ENCODE peak calls at places on chromosomes 5 and 9, in nine cellular contexts. One of them, this sample, is unnamed.

GRCh38 chr9:18969095-18969494 is 63.9 kb downstream of the SAXO1 start:
- DNase-seq in A549: no peak
- DNase-seq in GM20000: no peak
- DNase-seq in GM13976: no peak
- DNase-seq in cardiac muscle cell: no peak
- DNase-seq in RWPE1: no peak
- DNase-seq in NB4: no peak
- DNase-seq in nephron progenitor cell: no peak
- DNase-seq in H9: no peak
- DNase-seq in this sample: no peak

GRCh38 chr9:65444943-65445342 is 159.9 kb upstream of the FOXD4L5 start:
- DNase-seq in A549: no peak
- DNase-seq in GM20000: no peak
- DNase-seq in GM13976: no peak
- DNase-seq in cardiac muscle cell: no peak
- DNase-seq in RWPE1: no peak
- DNase-seq in NB4: no peak
- DNase-seq in nephron progenitor cell: no peak
- DNase-seq in H9: no peak
- DNase-seq in this sample: no peak

GRCh38 chr9:114953917-114954316 is 23.5 kb upstream of the TNFSF8 start:
- DNase-seq in A549: peak
- DNase-seq in GM20000: no peak
- DNase-seq in GM13976: no peak
- DNase-seq in cardiac muscle cell: peak
- DNase-seq in RWPE1: peak
- DNase-seq in NB4: peak
- DNase-seq in nephron progenitor cell: no peak
- DNase-seq in H9: no peak
- DNase-seq in this sample: no peak

GRCh38 chr5:118042076-118042475 is 946.3 kb downstream of the DTWD2 start:
- DNase-seq in A549: no peak
- DNase-seq in GM20000: no peak
- DNase-seq in GM13976: no peak
- DNase-seq in cardiac muscle cell: peak
- DNase-seq in RWPE1: no peak
- DNase-seq in NB4: no peak
- DNase-seq in nephron progenitor cell: no peak
- DNase-seq in H9: no peak
- DNase-seq in this sample: no peak

GRCh38 chr5:60649288-60649917 is 50.6 kb downstream of the DEPDC1B start:
- DNase-seq in A549: peak
- DNase-seq in GM20000: peak
- DNase-seq in GM13976: peak
- DNase-seq in cardiac muscle cell: peak
- DNase-seq in RWPE1: peak
- DNase-seq in NB4: peak
- DNase-seq in nephron progenitor cell: no peak
- DNase-seq in H9: no peak
- DNase-seq in this sample: no peak

GRCh38 chr5:142537938-142538337 is 148.0 kb downstream of the FGF1 start:
- DNase-seq in A549: no peak
- DNase-seq in GM20000: no peak
- DNase-seq in GM13976: no peak
- DNase-seq in cardiac muscle cell: peak
- DNase-seq in RWPE1: peak
- DNase-seq in NB4: peak
- DNase-seq in nephron progenitor cell: no peak
- DNase-seq in H9: no peak
- DNase-seq in this sample: no peak

GRCh38 chr9:95116820-95117204 is 200.7 kb downstream of the FANCC start:
- DNase-seq in A549: no peak
- DNase-seq in GM20000: no peak
- DNase-seq in GM13976: no peak
- DNase-seq in cardiac muscle cell: no peak
- DNase-seq in RWPE1: no peak
- DNase-seq in NB4: no peak
- DNase-seq in nephron progenitor cell: no peak
- DNase-seq in H9: no peak
- DNase-seq in this sample: no peak

GRCh38 chr9:94097788-94098413 is 13.6 kb downstream of the PTPDC1 start:
- DNase-seq in A549: peak
- DNase-seq in GM20000: no peak
- DNase-seq in GM13976: no peak
- DNase-seq in cardiac muscle cell: peak
- DNase-seq in RWPE1: peak
- DNase-seq in NB4: no peak
- DNase-seq in nephron progenitor cell: no peak
- DNase-seq in H9: no peak
- DNase-seq in this sample: no peak

GRCh38 chr5:51156838-51157237 is 226.4 kb upstream of the ISL1 start:
- DNase-seq in A549: no peak
- DNase-seq in GM20000: no peak
- DNase-seq in GM13976: no peak
- DNase-seq in cardiac muscle cell: no peak
- DNase-seq in RWPE1: no peak
- DNase-seq in NB4: no peak
- DNase-seq in nephron progenitor cell: no peak
- DNase-seq in H9: peak
- DNase-seq in this sample: no peak

DNA sequence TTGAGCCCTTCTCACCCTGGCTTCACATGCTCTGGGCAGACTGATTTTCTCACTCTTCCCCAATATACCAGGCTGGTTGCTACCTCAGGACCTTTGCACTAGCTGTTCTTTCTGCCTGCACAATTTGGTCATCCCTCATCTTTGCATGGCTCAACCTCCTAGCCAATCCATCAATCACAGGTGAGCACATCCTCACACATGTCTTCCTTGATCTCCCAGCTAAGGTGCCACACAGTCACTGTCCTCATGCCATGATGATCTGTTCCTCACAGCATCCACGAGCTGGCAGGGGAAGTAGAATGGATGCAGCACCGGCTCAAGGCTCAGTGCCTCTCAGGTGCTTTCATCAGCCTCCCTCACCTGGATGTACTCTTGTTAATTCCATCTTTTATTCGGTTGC is 30.6 kb upstream of the S1PR3 start:
- DNase-seq in A549: no peak
- DNase-seq in GM20000: no peak
- DNase-seq in GM13976: no peak
- DNase-seq in cardiac muscle cell: no peak
- DNase-seq in RWPE1: no peak
- DNase-seq in NB4: no peak
- DNase-seq in nephron progenitor cell: no peak
- DNase-seq in H9: no peak
- DNase-seq in this sample: no peak
- TF ChIP-seq CTCF in A549: no peak
- TF ChIP-seq CTCF in GM20000: no peak
- TF ChIP-seq CTCF in GM13976: no peak
- TF ChIP-seq CTCF in cardiac muscle cell: no peak
- TF ChIP-seq CTCF in RWPE1: no peak
- TF ChIP-seq CTCF in NB4: no peak
- TF ChIP-seq CTCF in nephron progenitor cell: no peak
- TF ChIP-seq CTCF in H9: no peak
- TF ChIP-seq CTCF in this sample: no peak

DNA sequence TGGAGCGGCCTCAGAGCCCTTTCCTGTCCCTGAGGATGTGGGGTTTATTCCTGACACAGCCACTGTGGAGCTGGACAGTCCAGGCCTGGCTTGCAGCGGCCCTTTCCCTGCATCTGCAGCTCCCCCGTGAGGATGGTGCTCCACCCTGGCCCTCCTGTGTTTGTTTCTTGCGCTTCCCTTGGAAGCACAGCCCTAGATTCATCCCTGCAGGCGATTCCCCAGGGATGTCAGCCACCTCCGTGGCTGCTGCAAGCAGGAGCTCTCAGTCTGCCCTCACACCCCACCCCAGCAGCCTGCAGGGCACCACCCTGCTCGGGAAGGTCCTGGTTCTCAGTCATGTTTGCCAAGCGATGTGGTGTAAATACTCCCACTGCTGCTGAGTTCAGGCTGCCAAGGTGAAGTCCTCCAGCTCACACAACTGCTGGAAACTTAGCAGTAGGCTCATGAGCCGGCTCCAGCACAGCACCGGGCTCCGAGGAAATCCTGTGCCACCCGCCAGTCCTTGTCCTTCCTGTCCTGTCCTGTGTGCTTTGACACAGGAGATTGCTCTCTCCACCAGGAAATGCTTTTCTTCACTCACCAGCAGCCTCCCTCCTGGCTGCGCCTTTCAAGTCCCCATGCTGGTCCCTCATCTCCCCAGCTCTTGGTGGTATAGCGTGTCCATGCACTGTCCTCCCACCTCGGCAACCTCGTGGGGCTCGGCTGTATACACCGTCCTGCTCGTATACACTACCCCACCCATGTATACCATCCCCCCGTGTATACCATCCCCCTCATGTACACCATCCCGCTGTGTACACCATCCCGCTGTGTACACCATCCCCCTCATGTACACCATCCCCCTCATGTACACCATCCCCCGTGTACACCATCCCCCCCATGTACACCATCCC is 16.2 kb downstream of the ROPN1L start:
- DNase-seq in A549: peak
- DNase-seq in GM20000: no peak
- DNase-seq in GM13976: no peak
- DNase-seq in cardiac muscle cell: peak
- DNase-seq in RWPE1: no peak
- DNase-seq in NB4: no peak
- DNase-seq in nephron progenitor cell: peak
- DNase-seq in H9: peak
- DNase-seq in this sample: no peak
- TF ChIP-seq CTCF in A549: peak
- TF ChIP-seq CTCF in GM20000: no peak
- TF ChIP-seq CTCF in GM13976: no peak
- TF ChIP-seq CTCF in cardiac muscle cell: peak
- TF ChIP-seq CTCF in RWPE1: no peak
- TF ChIP-seq CTCF in NB4: no peak
- TF ChIP-seq CTCF in nephron progenitor cell: no peak
- TF ChIP-seq CTCF in H9: no peak
- TF ChIP-seq CTCF in this sample: no peak

GRCh38 chr9:11149065-11149464 is 536.3 kb upstream of the PTPRD start:
- DNase-seq in A549: no peak
- DNase-seq in GM20000: no peak
- DNase-seq in GM13976: no peak
- DNase-seq in cardiac muscle cell: no peak
- DNase-seq in RWPE1: no peak
- DNase-seq in NB4: peak
- DNase-seq in nephron progenitor cell: peak
- DNase-seq in H9: peak
- DNase-seq in this sample: no peak
- TF ChIP-seq CTCF in A549: no peak
- TF ChIP-seq CTCF in GM20000: no peak
- TF ChIP-seq CTCF in GM13976: no peak
- TF ChIP-seq CTCF in cardiac muscle cell: no peak
- TF ChIP-seq CTCF in RWPE1: no peak
- TF ChIP-seq CTCF in NB4: peak
- TF ChIP-seq CTCF in nephron progenitor cell: no peak
- TF ChIP-seq CTCF in H9: peak
- TF ChIP-seq CTCF in this sample: no peak

DNA sequence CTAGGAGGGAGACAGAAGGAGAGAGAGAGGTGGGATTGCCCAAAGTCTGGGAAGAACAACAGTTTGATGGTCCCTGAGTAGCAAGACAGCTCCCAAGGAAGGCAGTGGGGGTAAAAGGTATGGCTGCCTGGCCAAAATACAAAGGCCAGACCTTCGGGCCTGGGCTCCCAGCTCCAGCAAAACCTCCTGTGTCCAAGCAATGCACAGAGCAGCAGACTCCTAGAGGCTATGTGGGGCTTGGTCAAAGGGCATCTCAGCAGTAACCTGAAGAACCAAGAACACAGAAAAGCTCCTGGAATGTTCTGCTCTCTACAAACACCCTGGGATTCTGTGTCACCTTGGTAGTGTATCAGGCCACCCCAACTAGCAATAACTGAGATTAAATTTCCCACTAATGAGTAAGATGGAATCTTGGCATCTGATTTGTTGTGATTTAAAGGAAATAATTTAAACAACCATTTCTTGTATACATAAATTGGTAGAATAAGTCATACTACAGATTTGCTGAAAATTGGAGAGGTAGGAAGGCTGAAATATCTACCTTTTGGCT is 158.6 kb downstream of the GLIS3 start:
- DNase-seq in A549: no peak
- DNase-seq in GM20000: no peak
- DNase-seq in GM13976: no peak
- DNase-seq in cardiac muscle cell: no peak
- DNase-seq in RWPE1: no peak
- DNase-seq in NB4: no peak
- DNase-seq in nephron progenitor cell: no peak
- DNase-seq in H9: no peak
- DNase-seq in this sample: no peak
- TF ChIP-seq CTCF in A549: no peak
- TF ChIP-seq CTCF in GM20000: no peak
- TF ChIP-seq CTCF in GM13976: no peak
- TF ChIP-seq CTCF in cardiac muscle cell: no peak
- TF ChIP-seq CTCF in RWPE1: no peak
- TF ChIP-seq CTCF in NB4: no peak
- TF ChIP-seq CTCF in nephron progenitor cell: no peak
- TF ChIP-seq CTCF in H9: no peak
- TF ChIP-seq CTCF in this sample: no peak

DNA sequence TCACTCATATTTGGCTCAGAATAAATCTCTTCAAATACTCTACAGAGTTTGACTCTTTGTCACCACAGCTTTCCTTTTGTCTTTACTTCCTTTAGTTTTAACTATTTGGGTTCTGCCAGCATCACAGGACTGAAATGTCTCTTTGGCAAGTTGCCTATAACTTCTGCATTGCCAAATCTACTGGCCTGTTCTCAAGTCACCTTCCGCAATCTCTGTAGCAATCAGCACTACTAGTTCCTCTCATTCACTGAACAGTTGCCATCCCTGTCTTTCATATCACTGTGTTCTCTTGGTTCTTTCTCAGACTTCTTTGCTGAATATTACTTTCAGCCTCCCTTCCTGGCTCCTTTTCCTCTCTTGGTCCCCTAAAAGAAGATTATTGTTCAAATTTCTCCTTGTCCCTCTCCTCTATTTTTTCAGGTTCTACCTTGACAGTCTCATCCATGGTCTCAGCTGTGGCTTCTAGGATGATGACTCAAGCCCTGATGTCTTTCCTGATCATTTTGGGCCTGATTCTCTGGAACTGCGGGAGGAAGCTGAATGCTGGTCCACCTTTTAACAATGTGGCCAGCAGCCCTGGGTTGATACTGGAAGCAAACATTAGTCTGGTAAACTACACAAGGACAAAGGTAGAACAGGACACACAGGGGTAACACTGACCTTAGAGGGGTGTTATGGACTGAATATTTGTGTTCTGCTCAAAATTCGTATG is 44.0 kb upstream of the LIFR start:
- DNase-seq in A549: peak
- DNase-seq in GM20000: no peak
- DNase-seq in GM13976: no peak
- DNase-seq in cardiac muscle cell: peak
- DNase-seq in RWPE1: no peak
- DNase-seq in NB4: peak
- DNase-seq in nephron progenitor cell: no peak
- DNase-seq in H9: no peak
- DNase-seq in this sample: no peak
- TF ChIP-seq CTCF in A549: no peak
- TF ChIP-seq CTCF in GM20000: no peak
- TF ChIP-seq CTCF in GM13976: no peak
- TF ChIP-seq CTCF in cardiac muscle cell: no peak
- TF ChIP-seq CTCF in RWPE1: no peak
- TF ChIP-seq CTCF in NB4: no peak
- TF ChIP-seq CTCF in nephron progenitor cell: no peak
- TF ChIP-seq CTCF in H9: no peak
- TF ChIP-seq CTCF in this sample: no peak